ENCODE peak calls at places on chromosome 1, in seven cellular contexts. One of them, this sample, is unnamed.

GRCh38 chr1:21896652-21897532 is 40.2 kb downstream of the HSPG2 start:
- DNase-seq in adrenal gland: peak
- DNase-seq in pancreas: no peak
- DNase-seq in PC-3: no peak
- DNase-seq in BE2C: no peak
- DNase-seq in heart right ventricle: peak
- DNase-seq in fibroblast of lung: peak
- DNase-seq in this sample: no peak

GRCh38 chr1:31771891-31772668 is 7.9 kb upstream of the ADGRB2 start:
- DNase-seq in pancreas: no peak
- DNase-seq in adrenal gland: no peak
- DNase-seq in fibroblast of lung: no peak
- DNase-seq in PC-3: peak
- DNase-seq in BE2C: no peak
- DNase-seq in heart right ventricle: no peak
- DNase-seq in this sample: no peak

GRCh38 chr1:82225407-82226197 is 424.9 kb downstream of the ADGRL2 start:
- DNase-seq in pancreas: no peak
- DNase-seq in adrenal gland: no peak
- DNase-seq in heart right ventricle: no peak
- DNase-seq in PC-3: peak
- DNase-seq in BE2C: no peak
- DNase-seq in fibroblast of lung: peak
- DNase-seq in this sample: peak

GRCh38 chr1:167720965-167721616 is 691 bp upstream of the MPZL1 start:
- DNase-seq in BE2C: peak
- DNase-seq in adrenal gland: peak
- DNase-seq in pancreas: no peak
- DNase-seq in fibroblast of lung: peak
- DNase-seq in PC-3: peak
- DNase-seq in heart right ventricle: no peak
- DNase-seq in this sample: peak

GRCh38 chr1:226158983-226159382 is 27.6 kb downstream of the ACBD3 start:
- DNase-seq in PC-3: no peak
- DNase-seq in pancreas: no peak
- DNase-seq in heart right ventricle: no peak
- DNase-seq in BE2C: no peak
- DNase-seq in adrenal gland: no peak
- DNase-seq in fibroblast of lung: no peak
- DNase-seq in this sample: no peak

GRCh38 chr1:231188768-231189167 is 26.9 kb downstream of the TRIM67 start:
- DNase-seq in pancreas: no peak
- DNase-seq in PC-3: no peak
- DNase-seq in BE2C: no peak
- DNase-seq in adrenal gland: no peak
- DNase-seq in heart right ventricle: no peak
- DNase-seq in fibroblast of lung: no peak
- DNase-seq in this sample: no peak

GRCh38 chr1:43545686-43546387 is 15.2 kb downstream of the PTPRF start:
- DNase-seq in heart right ventricle: peak
- DNase-seq in pancreas: peak
- DNase-seq in adrenal gland: peak
- DNase-seq in fibroblast of lung: no peak
- DNase-seq in PC-3: peak
- DNase-seq in BE2C: peak
- DNase-seq in this sample: no peak

GRCh38 chr1:212414328-212415106 is at the start of gene PACC1:
- DNase-seq in PC-3: peak
- DNase-seq in fibroblast of lung: peak
- DNase-seq in heart right ventricle: peak
- DNase-seq in BE2C: peak
- DNase-seq in adrenal gland: peak
- DNase-seq in pancreas: peak
- DNase-seq in this sample: peak

GRCh38 chr1:72056516-72056915 is 225.8 kb downstream of the NEGR1 start:
- DNase-seq in PC-3: no peak
- DNase-seq in heart right ventricle: no peak
- DNase-seq in pancreas: no peak
- DNase-seq in BE2C: no peak
- DNase-seq in fibroblast of lung: no peak
- DNase-seq in adrenal gland: no peak
- DNase-seq in this sample: no peak

GRCh38 chr1:15459771-15460719 is 3.5 kb downstream of the CELA2A start:
- DNase-seq in BE2C: peak
- DNase-seq in pancreas: no peak
- DNase-seq in fibroblast of lung: peak
- DNase-seq in PC-3: no peak
- DNase-seq in adrenal gland: no peak
- DNase-seq in heart right ventricle: no peak
- DNase-seq in this sample: peak

GRCh38 chr1:57188169-57188568 is 222.4 kb upstream of the C8B start:
- DNase-seq in pancreas: no peak
- DNase-seq in heart right ventricle: no peak
- DNase-seq in adrenal gland: no peak
- DNase-seq in PC-3: no peak
- DNase-seq in fibroblast of lung: no peak
- DNase-seq in BE2C: no peak
- DNase-seq in this sample: peak

GRCh38 chr1:19448491-19449439 is 36.6 kb downstream of the CAPZB start:
- DNase-seq in BE2C: peak
- DNase-seq in fibroblast of lung: peak
- DNase-seq in PC-3: peak
- DNase-seq in adrenal gland: peak
- DNase-seq in heart right ventricle: peak
- DNase-seq in pancreas: no peak
- DNase-seq in this sample: peak

GRCh38 chr1:32981003-32981909 is 16.6 kb upstream of the RNF19B start:
- DNase-seq in pancreas: peak
- DNase-seq in BE2C: no peak
- DNase-seq in PC-3: peak
- DNase-seq in heart right ventricle: peak
- DNase-seq in adrenal gland: peak
- DNase-seq in fibroblast of lung: peak
- DNase-seq in this sample: peak

GRCh38 chr1:168098534-168099313 is 38.0 kb downstream of the GPR161 start:
- DNase-seq in fibroblast of lung: no peak
- DNase-seq in pancreas: no peak
- DNase-seq in heart right ventricle: no peak
- DNase-seq in BE2C: no peak
- DNase-seq in PC-3: no peak
- DNase-seq in adrenal gland: no peak
- DNase-seq in this sample: no peak

GRCh38 chr1:23200885-23201284 is 16.4 kb downstream of the HTR1D start:
- DNase-seq in BE2C: peak
- DNase-seq in adrenal gland: no peak
- DNase-seq in PC-3: no peak
- DNase-seq in fibroblast of lung: no peak
- DNase-seq in heart right ventricle: no peak
- DNase-seq in pancreas: no peak
- DNase-seq in this sample: peak

GRCh38 chr1:27789511-27790154 is 16.6 kb downstream of the STX12 start:
- DNase-seq in BE2C: peak
- DNase-seq in fibroblast of lung: peak
- DNase-seq in PC-3: no peak
- DNase-seq in heart right ventricle: no peak
- DNase-seq in pancreas: no peak
- DNase-seq in adrenal gland: peak
- DNase-seq in this sample: peak

GRCh38 chr1:15141933-15142647 is 11.5 kb upstream of the TMEM51 start:
- DNase-seq in fibroblast of lung: peak
- DNase-seq in heart right ventricle: peak
- DNase-seq in BE2C: no peak
- DNase-seq in PC-3: peak
- DNase-seq in pancreas: peak
- DNase-seq in adrenal gland: peak
- DNase-seq in this sample: peak

GRCh38 chr1:161838362-161838761 is 72.2 kb downstream of the ATF6 start:
- DNase-seq in PC-3: no peak
- DNase-seq in fibroblast of lung: no peak
- DNase-seq in pancreas: no peak
- DNase-seq in BE2C: no peak
- DNase-seq in adrenal gland: no peak
- DNase-seq in heart right ventricle: no peak
- DNase-seq in this sample: no peak

GRCh38 chr1:179177182-179177581 is 52.3 kb downstream of the ABL2 start:
- DNase-seq in adrenal gland: no peak
- DNase-seq in BE2C: no peak
- DNase-seq in pancreas: no peak
- DNase-seq in heart right ventricle: no peak
- DNase-seq in fibroblast of lung: peak
- DNase-seq in PC-3: no peak
- DNase-seq in this sample: peak

GRCh38 chr1:46509414-46509813 is 19.8 kb downstream of the DMBX1 start:
- DNase-seq in adrenal gland: no peak
- DNase-seq in BE2C: no peak
- DNase-seq in PC-3: no peak
- DNase-seq in fibroblast of lung: no peak
- DNase-seq in pancreas: no peak
- DNase-seq in heart right ventricle: no peak
- DNase-seq in this sample: peak

GRCh38 chr1:210822897-210823296 is 311.1 kb downstream of the KCNH1 start:
- DNase-seq in BE2C: no peak
- DNase-seq in pancreas: no peak
- DNase-seq in PC-3: no peak
- DNase-seq in adrenal gland: no peak
- DNase-seq in heart right ventricle: no peak
- DNase-seq in fibroblast of lung: no peak
- DNase-seq in this sample: no peak

DNA sequence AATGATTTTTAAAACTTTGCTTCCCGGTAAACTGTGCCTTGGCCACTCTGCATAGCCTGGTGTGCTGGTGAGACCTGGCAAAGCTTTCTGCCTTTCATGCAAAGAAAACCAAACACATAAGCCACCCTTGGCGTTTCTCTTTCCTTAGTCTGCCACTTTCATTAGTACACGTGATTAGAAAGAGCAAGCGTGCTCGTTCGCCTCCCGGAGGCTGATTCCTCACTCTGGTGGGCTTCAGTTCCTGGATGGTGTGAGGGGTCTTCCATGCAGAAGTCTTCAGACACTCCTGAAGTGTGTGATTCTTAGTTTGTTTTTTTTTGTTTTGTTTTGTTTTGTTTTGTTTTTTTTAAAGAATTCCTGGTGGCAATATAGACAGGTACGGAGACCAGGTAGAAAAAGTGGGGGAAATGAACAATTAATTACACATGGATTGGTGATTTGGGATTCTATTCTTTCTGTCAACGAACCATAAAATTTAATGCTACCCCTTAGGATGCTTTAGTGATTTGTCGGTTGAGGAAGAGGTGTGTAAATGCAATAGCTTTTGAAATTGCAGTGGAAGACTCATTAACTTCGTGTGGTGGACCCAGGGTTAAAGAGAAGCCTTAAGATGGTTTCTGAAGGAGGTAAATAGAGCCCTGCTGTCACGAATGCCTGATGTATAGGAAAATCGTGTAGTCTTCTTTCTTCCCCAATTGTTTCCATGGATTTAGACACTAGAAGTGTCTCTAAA is 2.1 kb downstream of the GALNT2 start:
- DNase-seq in pancreas: no peak
- DNase-seq in PC-3: peak
- DNase-seq in fibroblast of lung: no peak
- DNase-seq in heart right ventricle: no peak
- DNase-seq in adrenal gland: no peak
- DNase-seq in BE2C: no peak
- DNase-seq in this sample: no peak
- H3K4me3 ChIP-seq in pancreas: peak
- H3K4me3 ChIP-seq in PC-3: peak
- H3K4me3 ChIP-seq in fibroblast of lung: peak
- H3K4me3 ChIP-seq in heart right ventricle: peak
- H3K4me3 ChIP-seq in adrenal gland: peak
- H3K4me3 ChIP-seq in BE2C: peak
- H3K4me3 ChIP-seq in this sample: peak

DNA sequence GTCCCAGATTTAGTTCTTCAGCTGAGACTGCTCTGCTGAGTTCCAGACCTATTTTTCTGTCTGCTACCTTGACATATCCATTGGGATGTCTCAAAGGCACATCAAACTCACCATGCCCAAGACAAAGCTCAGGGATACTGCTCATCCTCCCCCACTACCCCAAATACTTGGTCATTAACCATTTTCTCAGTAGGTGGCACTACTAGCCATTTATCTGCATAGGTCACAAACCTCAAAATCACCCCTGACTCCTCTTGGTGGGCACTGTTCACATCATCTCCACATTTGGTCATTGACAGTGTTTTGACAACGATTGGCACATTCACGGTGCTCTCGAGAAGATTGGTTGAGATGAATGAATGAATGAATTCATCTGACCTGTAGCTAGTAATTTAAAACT is 32.1 kb downstream of the CACNA1S start:
- DNase-seq in BE2C: no peak
- DNase-seq in adrenal gland: no peak
- DNase-seq in heart right ventricle: no peak
- DNase-seq in PC-3: peak
- DNase-seq in pancreas: no peak
- DNase-seq in fibroblast of lung: no peak
- DNase-seq in this sample: no peak
- TF ChIP-seq CTCF in BE2C: no peak
- TF ChIP-seq CTCF in adrenal gland: no peak
- TF ChIP-seq CTCF in heart right ventricle: no peak
- TF ChIP-seq CTCF in PC-3: peak
- TF ChIP-seq CTCF in pancreas: no peak
- TF ChIP-seq CTCF in fibroblast of lung: no peak
- TF ChIP-seq CTCF in this sample: no peak

DNA sequence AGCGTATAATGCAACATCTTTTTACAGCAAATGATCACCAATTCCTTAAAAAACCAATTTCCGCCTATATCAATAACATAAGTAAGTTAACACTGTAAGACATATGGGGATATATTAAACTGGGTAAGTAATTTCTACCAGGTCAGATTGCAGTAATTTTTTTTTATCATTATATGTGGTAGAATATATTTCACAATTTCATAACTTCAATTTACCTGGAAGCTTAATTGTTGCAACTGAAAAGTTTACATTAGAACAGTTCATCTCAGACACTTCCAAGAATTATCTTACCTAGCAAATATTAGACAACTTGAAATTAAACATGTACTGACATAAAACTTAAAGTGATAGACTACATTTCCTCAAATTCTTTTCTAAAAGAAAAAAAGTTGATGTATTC is 51.9 kb upstream of the ASPM start:
- DNase-seq in PC-3: no peak
- DNase-seq in adrenal gland: no peak
- DNase-seq in fibroblast of lung: no peak
- DNase-seq in BE2C: no peak
- DNase-seq in heart right ventricle: no peak
- DNase-seq in pancreas: no peak
- DNase-seq in this sample: no peak
- H3K4me3 ChIP-seq in PC-3: peak
- H3K4me3 ChIP-seq in adrenal gland: peak
- H3K4me3 ChIP-seq in fibroblast of lung: peak
- H3K4me3 ChIP-seq in BE2C: peak
- H3K4me3 ChIP-seq in heart right ventricle: peak
- H3K4me3 ChIP-seq in pancreas: peak
- H3K4me3 ChIP-seq in this sample: peak

DNA sequence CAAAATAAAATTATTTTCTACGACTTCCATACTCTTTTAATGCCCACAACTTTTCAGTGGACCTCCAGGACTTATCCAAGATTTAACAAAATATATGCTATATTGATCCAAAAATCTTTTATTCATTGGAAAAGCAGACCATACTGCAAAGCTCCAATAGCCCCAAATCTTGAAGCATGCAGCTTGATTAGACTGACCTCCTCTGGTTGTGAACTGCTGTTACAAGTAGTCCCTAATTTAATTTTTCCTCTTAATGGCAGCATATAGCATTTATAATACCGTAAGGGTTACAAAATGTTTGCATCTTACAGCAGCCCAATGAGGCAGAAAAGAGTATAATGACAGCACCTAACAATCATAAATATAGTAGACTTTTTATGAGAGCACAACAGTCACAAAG is 49.8 kb downstream of the TPR start:
- DNase-seq in heart right ventricle: no peak
- DNase-seq in pancreas: no peak
- DNase-seq in BE2C: no peak
- DNase-seq in fibroblast of lung: peak
- DNase-seq in adrenal gland: no peak
- DNase-seq in PC-3: peak
- DNase-seq in this sample: peak
- TF ChIP-seq CTCF in heart right ventricle: no peak
- TF ChIP-seq CTCF in pancreas: no peak
- TF ChIP-seq CTCF in BE2C: peak
- TF ChIP-seq CTCF in fibroblast of lung: peak
- TF ChIP-seq CTCF in adrenal gland: no peak
- TF ChIP-seq CTCF in PC-3: peak
- TF ChIP-seq CTCF in this sample: peak

This sample was measured in fibroblast of mammary gland.